ENCODE peak calls at places on chromosome 12, in ten cellular contexts. Y is choroid plexus epithelial cell; B is activated T-helper 1 cell treated with anti-CD3 and anti-CD28 coated beads, Interleukin-12 subunit alpha, Interleukin-12 subunit beta, Interleukin-2, Interleukin-4 antibody, amounts not matched to agents 30 ng/mL and 10 ng/mL and 1 ng/mL, durations not matched to agents 14 hours and 24 hours and 36 hours; F is GM06990; U is substantia nigra; J is pancreas; L is NCI-H1436; W is HCT116; S is activated naive CD8-positive, alpha-beta T cell treated with anti-CD3 and anti-CD28 coated beads, Interleukin-2, amount 50 U/mL, for 24 hours; H is AG04450. X is an unnamed sample.

GRCh38 chr12:132723015-132723763 is 12.5 kb downstream of the PGAM5 start:
- DNase-seq in U (no peak), F (no peak), W (no peak), J (no peak), S (no peak), B (no peak), L (no peak), Y (peak), H (no peak), X (no peak)

GRCh38 chr12:120989687-120990086 is 11.3 kb downstream of the HNF1A start:
- DNase-seq in Y (no peak), J (no peak), U (no peak), S (no peak), W (no peak), H (no peak), L (no peak), F (no peak), B (no peak), X (no peak)

GRCh38 chr12:90027889-90028570 is 319.4 kb upstream of the ATP2B1 start:
- DNase-seq in U (no peak), B (no peak), H (no peak), F (no peak), J (no peak), W (no peak), S (no peak), Y (no peak), L (no peak), X (no peak)

GRCh38 chr12:116561181-116561821 is 2.1 kb downstream of the MAP1LC3B2 start:
- DNase-seq in F (no peak), B (no peak), Y (no peak), S (no peak), U (no peak), J (no peak), L (no peak), H (no peak), W (no peak), X (no peak)

GRCh38 chr12:4244868-4245267 is 28.7 kb upstream of the CCND2 start:
- DNase-seq in S (no peak), H (no peak), U (no peak), W (no peak), F (no peak), Y (no peak), L (no peak), B (no peak), J (no peak), X (no peak)

GRCh38 chr12:109308534-109309440 is at the start of gene FOXN4:
- DNase-seq in B (no peak), J (no peak), H (no peak), U (no peak), W (no peak), Y (no peak), L (no peak), F (no peak), S (peak), X (no peak)

GRCh38 chr12:43370299-43370698 is 181.7 kb downstream of the ADAMTS20 start:
- DNase-seq in F (no peak), B (no peak), U (no peak), H (peak), J (no peak), Y (peak), W (peak), S (no peak), L (no peak), X (no peak)

GRCh38 chr12:32034045-32034444 is 72.6 kb upstream of the BICD1 start:
- DNase-seq in J (no peak), W (no peak), Y (peak), S (no peak), H (no peak), F (no peak), B (no peak), L (no peak), U (no peak), X (no peak)

GRCh38 chr12:45042599-45042998 is 8.3 kb downstream of the DBX2 start:
- DNase-seq in B (no peak), L (no peak), J (no peak), Y (no peak), S (no peak), H (no peak), U (no peak), W (no peak), F (no peak), X (no peak)

GRCh38 chr12:12007001-12007712 is 63.6 kb upstream of the BCL2L14 start:
- DNase-seq in S (peak), B (peak), F (peak), H (no peak), Y (peak), U (no peak), W (no peak), J (no peak), L (no peak), X (peak)

GRCh38 chr12:6074979-6075585 is 49.4 kb downstream of the VWF start:
- DNase-seq in J (no peak), F (no peak), Y (no peak), H (no peak), W (no peak), B (peak), U (no peak), L (no peak), S (peak), X (no peak)

GRCh38 chr12:46260153-46260912 is 8.5 kb downstream of the SLC38A1 start:
- DNase-seq in F (no peak), U (no peak), L (no peak), H (peak), Y (peak), B (no peak), W (no peak), S (no peak), J (no peak), X (no peak)

GRCh38 chr12:116629451-116629850 is 70.3 kb downstream of the MAP1LC3B2 start:
- DNase-seq in B (no peak), F (no peak), H (no peak), J (no peak), U (no peak), L (no peak), Y (no peak), W (no peak), S (no peak), X (no peak)

GRCh38 chr12:114334395-114334794 is 71.5 kb downstream of the TBX5 start:
- DNase-seq in S (no peak), B (no peak), F (no peak), U (no peak), Y (no peak), J (no peak), L (no peak), W (no peak), H (no peak), X (no peak)

GRCh38 chr12:43151406-43152080 is 400.5 kb downstream of the ADAMTS20 start:
- DNase-seq in W (no peak), J (no peak), L (no peak), S (no peak), U (no peak), F (no peak), Y (no peak), H (no peak), B (no peak), X (no peak)

GRCh38 chr12:122527478-122527944 is 462 bp downstream of the KNTC1 start:
- DNase-seq in U (no peak), S (peak), H (no peak), Y (no peak), W (no peak), L (no peak), J (no peak), F (no peak), B (peak), X (no peak)

GRCh38 chr12:51323966-51324895 is at the start of gene BIN2:
- DNase-seq in W (no peak), B (peak), Y (no peak), L (no peak), J (no peak), U (peak), H (no peak), F (peak), S (peak), X (peak)

GRCh38 chr12:42141981-42142606 is 2.6 kb downstream of the GXYLT1 start:
- DNase-seq in S (no peak), J (no peak), H (no peak), U (no peak), F (no peak), B (no peak), L (no peak), W (no peak), Y (no peak), X (no peak)

GRCh38 chr12:104218935-104219334 is 3.4 kb downstream of the TXNRD1 start:
- DNase-seq in J (no peak), U (no peak), Y (peak), B (no peak), F (no peak), H (no peak), W (peak), L (no peak), S (no peak), X (no peak)

GRCh38 chr12:122855985-122856831 is 21.0 kb downstream of the HIP1R start:
- DNase-seq in J (no peak), Y (no peak), U (no peak), B (no peak), W (no peak), H (no peak), F (no peak), L (no peak), S (no peak), X (no peak)

GRCh38 chr12:26499979-26500640 is 304.7 kb downstream of the SSPN start:
- DNase-seq in Y (no peak), J (no peak), B (no peak), W (no peak), H (no peak), F (no peak), S (no peak), U (no peak), L (no peak), X (no peak)

GRCh38 chr12:103097496-103097895 is 140.0 kb downstream of the ASCL1 start:
- DNase-seq in Y (no peak), B (no peak), J (no peak), H (no peak), U (no peak), W (no peak), S (no peak), F (no peak), L (no peak), X (no peak)

GRCh38 chr12:114655934-114656697 is 27.9 kb downstream of the TBX3 start:
- DNase-seq in F (no peak), S (no peak), H (peak), J (no peak), U (no peak), B (no peak), Y (peak), W (peak), L (no peak), X (no peak)

GRCh38 chr12:52947738-52948423 is 1.0 kb upstream of the KRT18 start:
- DNase-seq in L (no peak), H (no peak), W (no peak), Y (no peak), S (no peak), U (no peak), J (peak), B (no peak), F (no peak), X (no peak)

GRCh38 chr12:120928864-120929652 is 24.9 kb upstream of the SPPL3 start:
- DNase-seq in H (no peak), W (peak), F (no peak), J (peak), B (no peak), S (no peak), Y (no peak), U (no peak), L (no peak), X (no peak)

GRCh38 chr12:30862486-30862885 is 64.1 kb upstream of the TSPAN11 start:
- DNase-seq in S (no peak), F (no peak), L (no peak), B (no peak), Y (peak), W (no peak), H (no peak), J (no peak), U (no peak), X (no peak)

GRCh38 chr12:98644433-98644711 is 216 bp downstream of the IKBIP start:
- DNase-seq in H (no peak), U (no peak), S (no peak), L (no peak), B (no peak), F (no peak), J (no peak), Y (no peak), W (peak), X (no peak)

GRCh38 chr12:692274-692673 is 29.0 kb upstream of the NINJ2 start:
- DNase-seq in W (no peak), Y (no peak), F (no peak), U (no peak), H (no peak), L (no peak), J (no peak), S (no peak), B (no peak), X (peak)

GRCh38 chr12:75960086-75960910 is 71.3 kb downstream of the PHLDA1 start:
- DNase-seq in Y (peak), U (no peak), L (no peak), J (peak), S (no peak), H (no peak), F (no peak), W (no peak), B (no peak), X (no peak)

GRCh38 chr12:6444704-6445688 is at the start of gene CD27:
- DNase-seq in H (no peak), B (no peak), J (no peak), S (no peak), W (no peak), Y (no peak), L (no peak), F (no peak), U (no peak), X (no peak)

GRCh38 chr12:57853864-57854556 is 7.5 kb upstream of the CTDSP2 start:
- DNase-seq in S (no peak), J (no peak), W (no peak), U (no peak), F (no peak), L (no peak), Y (no peak), B (no peak), H (no peak), X (no peak)

GRCh38 chr12:121713257-121714155 is 954 bp downstream of the TMEM120B start:
- DNase-seq in H (no peak), S (no peak), U (no peak), W (no peak), Y (no peak), F (no peak), J (peak), B (no peak), L (no peak), X (no peak)

GRCh38 chr12:111453071-111453989 is 47.6 kb downstream of the SH2B3 start:
- DNase-seq in Y (no peak), J (no peak), B (no peak), U (peak), H (no peak), W (no peak), F (no peak), S (no peak), L (no peak), X (no peak)

GRCh38 chr12:50865266-50865665 is 22.5 kb downstream of the TMPRSS12 start:
- DNase-seq in F (no peak), U (no peak), J (no peak), W (no peak), H (no peak), S (no peak), L (no peak), B (no peak), Y (no peak), X (no peak)

GRCh38 chr12:15151141-15152091 is 69.8 kb downstream of the RERG start:
- DNase-seq in H (no peak), S (no peak), B (no peak), Y (peak), U (no peak), F (no peak), J (no peak), L (no peak), W (peak), X (no peak)

GRCh38 chr12:116861331-116861730 is 19.9 kb downstream of the HRK start:
- DNase-seq in F (peak), H (peak), B (peak), L (peak), U (peak), S (peak), Y (peak), W (no peak), J (no peak), X (peak)